ENCODE peak calls at places on chromosomes 5 and 9, in four cellular contexts. M is ovary; D is mesendoderm; O is CD8-positive, alpha-beta T cell. T is an unnamed sample. For H3K27me3 and H3K4me1, the result is how much of the 10 kb centered on the place peaks cover.

GRCh38 chr5:59810041-59810440 is 83.5 kb downstream of the PDE4D start:
- DNase-seq in M (peak), D (peak), O (peak), T (peak)

GRCh38 chr5:37153661-37154060 is 95.5 kb downstream of the CPLANE1 start:
- DNase-seq in D (no peak), M (no peak), O (no peak), T (no peak)

GRCh38 chr5:80754900-80755299 is 100.1 kb upstream of the DHFR start:
- DNase-seq in M (no peak), O (no peak), D (no peak), T (no peak)

GRCh38 chr5:130642461-130642860 is 522.6 kb downstream of the HINT1 start:
- DNase-seq in O (no peak), D (no peak), M (no peak), T (no peak)

GRCh38 chr9:107894572-107895261 is 405.1 kb upstream of the KLF4 start:
- DNase-seq in D (no peak), O (no peak), M (peak), T (no peak)

GRCh38 chr9:35653611-35654010 is 2.9 kb upstream of the SIT1 start:
- DNase-seq in D (no peak), M (no peak), O (no peak), T (no peak)

GRCh38 chr9:138102246-138103051 is 224.9 kb downstream of the CACNA1B start:
- DNase-seq in D (no peak), M (no peak), O (no peak), T (peak)

GRCh38 chr9:133168432-133168831 is 4.7 kb upstream of the GBGT1 start:
- DNase-seq in O (no peak), D (peak), M (no peak), T (no peak)

GRCh38 chr5:67095346-67095871 is 101.2 kb downstream of the CD180 start:
- DNase-seq in M (peak), O (no peak), D (peak), T (peak)

GRCh38 chr5:83066548-83067110 is 10.6 kb downstream of the TMEM167A start:
- DNase-seq in D (peak), M (no peak), O (no peak), T (no peak)

GRCh38 chr5:55096186-55096585 is 6.3 kb upstream of the GZMA start:
- DNase-seq in O (no peak), M (no peak), D (no peak), T (no peak)
- H3K27me3 ChIP-seq in O (under half), M (under half), D (under half), T (under half)

DNA sequence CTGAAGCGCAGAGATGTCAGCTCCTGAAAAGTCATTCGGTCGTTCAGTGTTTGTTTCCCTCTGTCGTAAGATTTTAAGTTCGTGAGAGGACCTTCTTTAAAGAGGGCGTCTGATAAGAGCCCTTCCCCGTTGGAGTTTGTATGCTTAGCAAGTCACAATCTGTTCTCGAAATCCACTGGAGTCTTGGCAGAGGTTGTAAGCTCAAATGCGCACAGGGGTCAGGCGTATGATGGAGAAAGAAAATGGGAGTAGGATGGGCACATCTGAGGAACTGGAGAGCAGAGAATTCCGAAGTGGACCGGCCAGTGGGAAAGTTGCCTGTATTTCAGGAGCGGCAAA is 717 bp downstream of the HSD17B4 start:
- DNase-seq in O (no peak), D (no peak), M (peak), T (no peak)
- H3K4me1 ChIP-seq in O (under half), D (under half), M (under half), T (under half)

GRCh38 chr5:1011226-1011631 is 2.6 kb downstream of the NKD2 start:
- DNase-seq in O (no peak), D (peak), M (no peak), T (peak)
- H3K27me3 ChIP-seq in O (under half), D (under half), M (under half), T (under half)

GRCh38 chr9:134670851-134671281 is 29.3 kb downstream of the COL5A1 start:
- DNase-seq in D (peak), M (peak), O (no peak), T (peak)
- H3K4me1 ChIP-seq in D (under half), M (under half), O (under half), T (under half)

GRCh38 chr5:179180061-179180460 is 119.9 kb downstream of the ZNF354C start:
- DNase-seq in M (no peak), O (no peak), D (no peak), T (peak)
- H3K27me3 ChIP-seq in M (under half), O (under half), D (under half), T (under half)

GRCh38 chr5:175485631-175486030 is 7.3 kb downstream of the SFXN1 start:
- DNase-seq in D (no peak), O (no peak), M (no peak), T (no peak)
- H3K4me1 ChIP-seq in D (under half), O (half or more), M (under half), T (under half)